ENCODE peak calls at places on chromosome 13, in four cellular contexts. M is K562, U is GM12878, P is IMR-90. O is an unnamed sample.

GRCh38 chr13:112079696-112080095 is 12.7 kb downstream of the SOX1 start:
- DNase-seq in M (no peak), U (no peak), P (no peak), O (no peak)

GRCh38 chr13:97335488-97336134 is 98.4 kb upstream of the RAP2A start:
- DNase-seq in M (no peak), U (no peak), P (no peak), O (no peak)

GRCh38 chr13:99280166-99280565 is 22.0 kb upstream of the GPR18 start:
- DNase-seq in M (no peak), U (no peak), P (no peak), O (no peak)

GRCh38 chr13:100440756-100441421 is 147.7 kb downstream of the GGACT start:
- DNase-seq in M (no peak), U (no peak), P (peak; percentile 75), O (no peak)

GRCh38 chr13:98643479-98643878 is 66.6 kb upstream of the STK24 start:
- DNase-seq in M (no peak), U (no peak), P (no peak), O (no peak)

GRCh38 chr13:108769213-108770070 is 140.0 kb downstream of the MYO16 start:
- DNase-seq in M (peak; percentile 57), U (no peak), P (no peak), O (no peak)

GRCh38 chr13:87444135-87444534 is 227.0 kb upstream of the SLITRK5 start:
- DNase-seq in M (no peak), U (no peak), P (no peak), O (no peak)

GRCh38 chr13:76884167-76884566 is 2.0 kb downstream of the KCTD12 start:
- DNase-seq in M (no peak), U (no peak), P (no peak), O (no peak)

GRCh38 chr13:34756572-34756971 is 185.5 kb upstream of the NBEA start:
- DNase-seq in M (no peak), U (no peak), P (no peak), O (no peak)

GRCh38 chr13:34139660-34140059 is 321.7 kb downstream of the RFC3 start:
- DNase-seq in M (no peak), U (no peak), P (no peak), O (no peak)

GRCh38 chr13:52361225-52361624 is 44.7 kb downstream of the THSD1 start:
- DNase-seq in M (no peak), U (no peak), P (no peak), O (no peak)

GRCh38 chr13:42762251-42762650 is 19.1 kb upstream of the FAM216B start:
- DNase-seq in M (no peak), U (no peak), P (peak; percentile 54), O (no peak)

GRCh38 chr13:22064854-22065646 is 394.2 kb downstream of the FGF9 start:
- DNase-seq in M (no peak), U (no peak), P (no peak), O (no peak)

GRCh38 chr13:93318538-93318937 is 91.9 kb downstream of the GPC6 start:
- DNase-seq in M (no peak), U (no peak), P (peak; percentile 35), O (no peak)

GRCh38 chr13:45367358-45367757 is 26.4 kb upstream of the TPT1 start:
- DNase-seq in M (peak; percentile 48), U (peak; percentile 67), P (peak; percentile 94), O (no peak)

GRCh38 chr13:70023506-70023905 is 84.1 kb upstream of the ATXN8OS start:
- DNase-seq in M (no peak), U (no peak), P (no peak), O (no peak)

GRCh38 chr13:30457306-30457891 is 8.3 kb downstream of the HMGB1 start:
- DNase-seq in M (no peak), U (no peak), P (no peak), O (no peak)

GRCh38 chr13:50766043-50766442 is 77.4 kb downstream of the DLEU7 start:
- DNase-seq in M (no peak), U (no peak), P (no peak), O (no peak)

GRCh38 chr13:106796280-106797047 is 228.5 kb upstream of the ARGLU1 start:
- DNase-seq in M (no peak), U (peak; percentile 9), P (no peak), O (peak; percentile 77)

GRCh38 chr13:77737583-77738200 is 40.2 kb downstream of the SLAIN1 start:
- DNase-seq in M (no peak), U (no peak), P (no peak), O (no peak)

GRCh38 chr13:30481241-30481760 is 15.6 kb upstream of the HMGB1 start:
- DNase-seq in M (no peak), U (no peak), P (no peak), O (no peak)

GRCh38 chr13:59666504-59666903 is 497.2 kb downstream of the DIAPH3 start:
- DNase-seq in M (no peak), U (no peak), P (peak; percentile 7), O (no peak)

GRCh38 chr13:45807520-45808099 is 43.9 kb downstream of the SIAH3 start:
- DNase-seq in M (peak; percentile 21), U (peak; percentile 8), P (peak; percentile 17), O (no peak)

DNA sequence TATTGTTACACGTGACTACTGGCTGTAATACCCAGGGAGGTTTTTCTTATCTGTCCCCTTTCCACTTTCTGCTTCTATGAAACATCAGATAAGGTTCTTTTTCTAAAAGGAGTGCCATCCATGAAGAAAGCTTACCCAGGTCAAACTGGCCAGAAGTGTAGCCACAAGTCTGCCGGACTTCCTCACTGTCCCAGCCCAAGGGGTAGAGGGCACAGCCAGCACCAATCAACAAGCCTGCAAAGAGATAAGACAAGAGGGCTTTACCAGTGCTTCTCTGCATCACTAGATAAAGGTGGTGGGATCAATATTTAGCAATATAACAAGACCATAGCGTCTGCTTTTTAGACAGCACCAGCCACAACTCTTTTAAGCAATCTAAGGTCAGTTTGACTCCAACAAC is 224.7 kb downstream of the LHFPL6 start:
- DNase-seq in M (no peak), U (no peak), P (no peak), O (no peak)
- H3K9ac ChIP-seq in M (no peak overlapping the region), U (no peak overlapping the region), P (no peak overlapping the region), O (no peak overlapping the region)

GRCh38 chr13:110108348-110109139 is 198.4 kb downstream of the COL4A1 start:
- DNase-seq in M (no peak), U (no peak), P (peak; percentile 88), O (peak; percentile 50)
- TF ChIP-seq CHD1 in M (no peak), U (no peak), P (peak; percentile 76), O (no peak)

GRCh38 chr13:114122591-114123211 is 9.7 kb downstream of the RASA3 start:
- DNase-seq in M (no peak), U (no peak), P (no peak), O (no peak)

GRCh38 chr13:114123448-114123847 is 9.0 kb downstream of the RASA3 start:
- DNase-seq in M (no peak), U (no peak), P (no peak), O (no peak)

GRCh38 chr13:114120486-114121430 is 11.7 kb downstream of the RASA3 start:
- DNase-seq in M (no peak), U (no peak), P (no peak), O (no peak)

GRCh38 chr13:114123876-114124275 is 8.5 kb downstream of the RASA3 start:
- DNase-seq in M (no peak), U (no peak), P (no peak), O (no peak)

GRCh38 chr13:114121496-114122466 is 10.6 kb downstream of the RASA3 start:
- DNase-seq in M (no peak), U (no peak), P (no peak), O (no peak)
- H3K9ac ChIP-seq in M (no peak overlapping the region), U (no peak overlapping the region), P (no peak overlapping the region), O (no peak overlapping the region)

GRCh38 chr13:73167046-73167820 is 108.4 kb downstream of the KLF5 start:
- DNase-seq in M (no peak), U (no peak), P (no peak), O (no peak)
- TF ChIP-seq CHD1 in M (no peak), U (no peak), P (no peak), O (no peak)

O was measured in H1.